ENCODE peak calls at places on chromosomes 12 and 14, in six cellular contexts. D, Q, F, S, G and W are unnamed samples.

GRCh38 chr12:42684171-42685071 is 94.9 kb upstream of the PRICKLE1 start:
- DNase-seq in D (no peak), Q (peak), F (no peak), S (peak), G (no peak), W (peak)

GRCh38 chr12:92191061-92191460 is 45.4 kb upstream of the BTG1 start:
- DNase-seq in D (no peak), Q (peak), F (no peak), S (no peak), G (no peak), W (no peak)

GRCh38 chr12:56190695-56191155 is 1.4 kb upstream of the SMARCC2 start:
- DNase-seq in D (no peak), Q (no peak), F (peak), S (no peak), G (no peak), W (no peak)

GRCh38 chr12:13176257-13176656 is 20.3 kb upstream of the EMP1 start:
- DNase-seq in D (no peak), Q (no peak), F (no peak), S (no peak), G (no peak), W (no peak)

GRCh38 chr12:112862570-112863137 is 44.1 kb upstream of the OAS1 start:
- DNase-seq in D (no peak), Q (no peak), F (no peak), S (no peak), G (no peak), W (no peak)

GRCh38 chr14:39351708-39352107 is 80.5 kb downstream of the FBXO33 start:
- DNase-seq in D (no peak), Q (peak), F (no peak), S (no peak), G (no peak), W (no peak)

GRCh38 chr14:92397140-92397815 is 74.3 kb downstream of the SLC24A4 start:
- DNase-seq in D (no peak), Q (peak), F (peak), S (peak), G (no peak), W (peak)

GRCh38 chr12:43294881-43295280 is 257.1 kb downstream of the ADAMTS20 start:
- DNase-seq in D (no peak), Q (no peak), F (no peak), S (no peak), G (no peak), W (no peak)

GRCh38 chr12:6182279-6182898 is 17.8 kb upstream of the CD9 start:
- DNase-seq in D (no peak), Q (peak), F (peak), S (peak), G (no peak), W (peak)

GRCh38 chr14:106459971-106460730 is 933.8 kb downstream of the TMEM121 start:
- DNase-seq in D (peak), Q (no peak), F (no peak), S (no peak), G (peak), W (no peak)

GRCh38 chr14:104244221-104245011 is 106.0 kb downstream of the KIF26A start:
- DNase-seq in D (no peak), Q (no peak), F (no peak), S (no peak), G (no peak), W (peak)

GRCh38 chr12:129161511-129161910 is 308.2 kb downstream of the GLT1D1 start:
- DNase-seq in D (no peak), Q (no peak), F (no peak), S (no peak), G (no peak), W (no peak)

GRCh38 chr12:53676715-53677611 is 1.1 kb upstream of the ATP5MC2 start:
- DNase-seq in D (peak), Q (peak), F (peak), S (no peak), G (no peak), W (no peak)

GRCh38 chr12:108122644-108123043 is 6.4 kb upstream of the WSCD2 start:
- DNase-seq in D (no peak), Q (no peak), F (no peak), S (no peak), G (no peak), W (no peak)

GRCh38 chr14:104639889-104640548 is 35.4 kb upstream of the TMEM179 start:
- DNase-seq in D (peak), Q (peak), F (peak), S (peak), G (no peak), W (peak)

GRCh38 chr14:104820669-104821228 is 19.8 kb downstream of the ZBTB42 start:
- DNase-seq in D (no peak), Q (peak), F (peak), S (peak), G (no peak), W (peak)

GRCh38 chr14:105855246-105855892 is 329.0 kb downstream of the TMEM121 start:
- DNase-seq in D (no peak), Q (no peak), F (no peak), S (no peak), G (no peak), W (no peak)